ENCODE peak calls at places on chromosomes 2 and 18, in six cellular contexts. E is gastrocnemius medialis, N is IMR-90, G is mammary epithelial cell, A is tibial artery, B is body of pancreas. X is an unnamed sample. For H3K27me3, the result is how much of the 10 kb centered on the place peaks cover.

GRCh38 chr2:200408428-200409311 is 101.2 kb downstream of the KCTD18 start:
- DNase-seq in B (no peak), G (peak), A (no peak), E (no peak), N (peak), X (peak)

GRCh38 chr2:100422320-100422719 is 4.9 kb upstream of the CHST10 start:
- DNase-seq in N (peak), E (no peak), G (peak), A (no peak), B (peak), X (peak)

GRCh38 chr2:12091201-12091806 is 344.9 kb downstream of the LPIN1 start:
- DNase-seq in A (no peak), N (no peak), G (no peak), B (no peak), E (no peak), X (peak)

GRCh38 chr2:207815254-207815653 is 45.5 kb upstream of the FZD5 start:
- DNase-seq in B (no peak), G (no peak), N (no peak), A (no peak), E (no peak), X (no peak)

GRCh38 chr2:109269956-109270757 is 141.2 kb downstream of the SH3RF3 start:
- DNase-seq in G (no peak), A (no peak), E (no peak), N (no peak), B (no peak), X (no peak)

GRCh38 chr2:129896226-129897100 is 83.0 kb upstream of the RAB6C start:
- DNase-seq in B (no peak), N (no peak), A (no peak), E (no peak), G (no peak), X (no peak)

GRCh38 chr2:118052474-118052873 is 35.8 kb upstream of the INSIG2 start:
- DNase-seq in G (no peak), E (no peak), N (no peak), B (no peak), A (no peak), X (no peak)

GRCh38 chr2:99382163-99382562 is 45.0 kb downstream of the EIF5B start:
- DNase-seq in N (no peak), A (no peak), G (no peak), E (no peak), B (no peak), X (no peak)

GRCh38 chr2:88078624-88079169 is 11.1 kb downstream of the SMYD1 start:
- DNase-seq in N (no peak), B (no peak), E (no peak), G (no peak), A (no peak), X (no peak)

GRCh38 chr2:47653909-47654789 is 128.8 kb upstream of the MSH6 start:
- DNase-seq in G (no peak), B (peak), A (no peak), N (peak), E (no peak), X (peak)

GRCh38 chr18:31057917-31058316 is 15.4 kb upstream of the DSC3 start:
- DNase-seq in E (no peak), N (no peak), B (no peak), A (no peak), G (no peak), X (no peak)

GRCh38 chr2:46487667-46488333 is 8.4 kb downstream of the TMEM247 start:
- DNase-seq in G (no peak), E (peak), A (peak), N (peak), B (peak), X (no peak)

GRCh38 chr2:29802976-29803375 is 118.4 kb downstream of the ALK start:
- DNase-seq in A (no peak), B (no peak), E (no peak), N (no peak), G (no peak), X (peak)

GRCh38 chr2:187912956-187913355 is 358.7 kb upstream of the TFPI start:
- DNase-seq in B (no peak), A (no peak), G (peak), N (no peak), E (no peak), X (peak)

GRCh38 chr2:38178142-38178541 is 102.2 kb upstream of the CYP1B1 start:
- DNase-seq in B (no peak), A (peak), E (peak), N (no peak), G (peak), X (no peak)

GRCh38 chr2:190527214-190527613 is 7.3 kb downstream of the NEMP2 start:
- DNase-seq in G (no peak), N (no peak), E (no peak), B (no peak), A (no peak), X (no peak)

GRCh38 chr2:138744709-138745108 is 35.5 kb downstream of the NXPH2 start:
- DNase-seq in A (no peak), B (no peak), N (no peak), E (peak), G (no peak), X (no peak)

GRCh38 chr2:190659553-190659952 is 10.7 kb downstream of the NAB1 start:
- DNase-seq in N (no peak), G (no peak), A (no peak), B (no peak), E (no peak), X (no peak)

GRCh38 chr2:177604291-177605065 is 211.9 kb downstream of the AGPS start:
- DNase-seq in B (no peak), N (peak), A (peak), E (no peak), G (peak), X (peak)

GRCh38 chr2:120869036-120869435 is 133.4 kb downstream of the GLI2 start:
- DNase-seq in N (no peak), G (no peak), E (no peak), A (no peak), B (no peak), X (no peak)

GRCh38 chr2:74387346-74387745 is 7.2 kb upstream of the DCTN1 start:
- DNase-seq in G (peak), B (no peak), E (no peak), A (no peak), N (peak), X (peak)

GRCh38 chr2:7672685-7673071 is 755.5 kb downstream of the RNF144A start:
- DNase-seq in N (no peak), B (no peak), A (no peak), E (no peak), G (no peak), X (no peak)

GRCh38 chr2:54687595-54688152 is 35.8 kb upstream of the EML6 start:
- DNase-seq in B (no peak), N (no peak), G (peak), E (no peak), A (no peak), X (no peak)

GRCh38 chr2:26649322-26649721 is 8.2 kb upstream of the CIB4 start:
- DNase-seq in B (no peak), N (no peak), E (no peak), G (no peak), A (no peak), X (no peak)

GRCh38 chr2:43057026-43057741 is 169.2 kb downstream of the ZFP36L2 start:
- DNase-seq in N (no peak), G (no peak), B (peak), E (no peak), A (peak), X (no peak)

GRCh38 chr2:4381049-4381448 is 677.7 kb downstream of the DCDC2C start:
- DNase-seq in G (no peak), A (no peak), N (no peak), B (no peak), E (no peak), X (no peak)

GRCh38 chr18:62781262-62781661 is 65.9 kb downstream of the PHLPP1 start:
- DNase-seq in B (no peak), N (no peak), G (peak), E (no peak), A (no peak), X (peak)

GRCh38 chr2:170264865-170265264 is 86.9 kb downstream of the MYO3B start:
- DNase-seq in B (no peak), E (no peak), N (no peak), A (no peak), G (no peak), X (no peak)

GRCh38 chr2:150630587-150631235 is 143.2 kb upstream of the RND3 start:
- DNase-seq in B (no peak), E (no peak), N (peak), A (no peak), G (no peak), X (no peak)

GRCh38 chr18:11899063-11899462 is 9.1 kb downstream of the MPPE1 start:
- DNase-seq in N (no peak), B (no peak), E (no peak), G (no peak), A (no peak), X (no peak)

GRCh38 chr2:109409347-109410020 is 204.3 kb downstream of the SEPTIN10 start:
- DNase-seq in E (no peak), A (no peak), G (no peak), N (no peak), B (no peak), X (peak)

GRCh38 chr2:28035816-28036215 is 145.3 kb downstream of the BABAM2 start:
- DNase-seq in E (no peak), A (no peak), N (no peak), B (no peak), G (no peak), X (no peak)

GRCh38 chr18:79905389-79905911 is 46.0 kb downstream of the SLC66A2 start:
- DNase-seq in A (peak), N (peak), B (no peak), E (peak), G (no peak), X (peak)

GRCh38 chr2:106882658-106883057 is 3.3 kb downstream of the ST6GAL2 start:
- DNase-seq in N (no peak), A (no peak), G (no peak), B (no peak), E (no peak), X (no peak)
- TF ChIP-seq CTCF in N (no peak), A (no peak), G (no peak), B (no peak), E (no peak), X (no peak)

DNA sequence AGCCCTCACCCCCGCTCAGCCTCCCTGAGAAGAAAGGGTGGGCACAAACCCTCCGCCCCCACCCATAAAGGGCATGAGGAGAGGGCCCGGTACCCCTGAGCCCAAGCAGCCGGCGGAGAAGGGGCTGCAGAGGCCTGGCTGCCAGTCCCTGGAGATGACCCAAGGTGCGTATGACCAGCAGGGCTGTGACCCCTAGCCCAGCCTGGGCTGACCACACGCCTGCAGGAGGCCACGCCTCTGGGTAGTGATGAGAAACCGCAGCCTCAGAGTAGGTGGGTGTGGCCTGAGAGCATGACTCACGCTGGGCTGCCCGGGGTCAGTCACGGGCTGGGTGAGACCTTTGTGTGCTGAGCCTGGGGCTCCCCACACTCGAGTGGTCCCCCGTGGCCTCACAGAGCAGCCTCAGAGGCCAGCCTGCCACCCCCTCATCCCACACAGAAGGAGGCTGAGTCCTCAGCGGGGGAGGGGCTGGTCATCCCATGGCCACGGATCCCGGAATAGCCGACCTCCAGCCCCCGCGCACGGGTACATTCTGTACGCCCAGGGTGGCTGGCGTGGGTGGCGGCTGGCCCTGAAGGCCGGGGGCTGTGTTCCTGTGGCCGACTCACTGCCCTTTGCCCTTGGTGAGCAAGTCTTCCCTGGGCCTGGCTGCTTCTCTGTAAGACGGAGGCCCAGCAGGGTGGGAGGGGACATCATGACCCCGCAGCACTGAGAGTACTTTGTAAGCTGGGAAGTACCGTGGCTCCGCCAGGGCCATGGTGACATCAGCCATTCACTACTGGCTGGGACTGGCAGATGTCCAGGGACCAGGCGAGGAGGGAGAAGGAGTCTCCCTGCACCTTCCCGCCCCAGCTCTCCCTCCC is 110.8 kb upstream of the OTOS start:
- DNase-seq in E (peak), B (peak), A (peak), G (peak), N (peak), X (peak)
- H3K4me3 ChIP-seq in E (peak), B (no peak), A (no peak), G (peak), N (no peak), X (no peak)

GRCh38 chr2:216833076-216833475 is 26.8 kb downstream of the TNP1 start:
- DNase-seq in G (no peak), A (peak), B (no peak), N (no peak), E (peak), X (no peak)
- H3K27me3 ChIP-seq in G (under half), A (under half), B (under half), N (under half), E (under half), X (under half)

DNA sequence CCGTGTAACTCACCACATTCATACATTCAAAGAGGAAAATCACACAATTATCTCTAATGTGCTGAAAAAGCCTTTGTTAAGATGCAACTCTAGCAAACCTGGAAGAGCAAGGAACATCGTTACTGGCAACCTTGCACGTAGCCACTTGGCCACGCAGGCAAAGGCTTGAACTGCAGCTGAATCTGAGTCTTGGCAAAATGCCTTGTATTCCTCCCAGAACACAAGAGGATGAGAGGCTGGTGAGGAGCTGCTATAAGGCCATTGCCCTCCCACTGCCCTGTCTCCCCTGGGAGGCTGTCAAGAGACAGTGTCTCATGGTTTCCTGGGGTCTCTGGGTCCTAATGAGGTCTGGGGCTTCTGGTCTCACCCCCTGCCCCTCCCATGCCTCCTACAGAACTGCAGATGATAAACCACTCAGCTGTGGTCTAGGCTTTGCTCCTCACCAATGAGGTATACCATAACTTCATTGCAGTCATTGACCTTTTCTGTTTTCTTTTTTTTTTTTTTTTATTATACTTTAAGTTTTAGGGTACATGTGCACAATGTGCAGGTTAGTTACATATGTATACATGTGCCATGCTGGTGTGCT is 141.4 kb downstream of the SPP2 start:
- DNase-seq in A (no peak), B (no peak), G (peak), N (peak), E (no peak), X (peak)
- TF ChIP-seq CTCF in A (no peak), B (peak), G (peak), N (no peak), E (no peak), X (peak)

GRCh38 chr2:230417436-230417835 is 1.4 kb downstream of the SP100 start:
- DNase-seq in A (no peak), N (no peak), E (no peak), B (no peak), G (no peak), X (no peak)
- H3K4me3 ChIP-seq in A (peak), N (peak), E (peak), B (peak), G (peak), X (peak)

DNA sequence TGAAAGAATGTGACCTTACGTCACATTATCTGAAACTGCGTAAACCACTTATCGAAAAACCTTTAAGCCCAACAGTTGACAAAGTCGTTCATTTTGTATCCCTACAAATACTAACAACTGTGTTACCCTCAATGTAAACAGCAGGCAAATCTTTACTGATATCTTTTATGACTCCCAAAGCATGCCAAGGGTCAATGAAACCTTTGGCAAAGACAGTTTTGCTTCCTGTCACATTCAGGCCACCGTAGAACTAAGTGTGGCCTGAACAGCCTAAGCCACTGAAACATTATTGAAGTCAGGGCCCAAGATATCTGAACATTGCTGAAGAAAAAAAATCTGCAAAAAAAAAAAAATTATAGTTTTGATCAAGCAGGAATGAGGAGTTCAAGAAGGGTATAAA is 77.3 kb downstream of the FAM124B start:
- DNase-seq in N (no peak), B (no peak), A (no peak), E (no peak), G (no peak), X (no peak)
- H3K27me3 ChIP-seq in N (under half), B (under half), A (under half), E (under half), G (under half), X (under half)

GRCh38 chr2:199258291-199258690 is 199.4 kb downstream of the SATB2 start:
- DNase-seq in N (no peak), E (no peak), G (no peak), B (no peak), A (no peak), X (no peak)
- TF ChIP-seq CTCF in N (peak), E (no peak), G (peak), B (no peak), A (no peak), X (no peak)

DNA sequence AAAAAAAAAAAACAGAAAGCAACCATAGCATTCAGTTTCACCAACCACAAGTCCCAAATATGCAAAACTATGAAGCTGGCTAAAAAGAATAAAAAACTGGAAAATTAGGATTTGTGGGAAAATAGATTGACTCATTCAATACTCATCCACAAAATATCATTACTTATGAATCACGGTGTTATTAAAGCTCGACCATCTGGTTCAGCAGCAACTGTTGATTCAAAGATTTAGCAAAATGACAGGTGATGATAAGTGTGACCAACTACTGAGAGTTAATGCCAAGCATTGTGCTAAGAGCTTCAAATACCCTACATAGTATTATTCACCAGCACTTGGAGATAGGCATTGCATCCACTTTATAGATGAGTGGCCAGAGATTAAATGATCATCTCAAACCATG is 26.2 kb upstream of the XDH start:
- DNase-seq in B (no peak), E (no peak), G (peak), A (no peak), N (peak), X (peak)
- H3K4me3 ChIP-seq in B (no peak), E (no peak), G (no peak), A (no peak), N (no peak), X (no peak)

X was measured in bronchial epithelial cell.